ENCODE peak calls at places on chromosome 11, in six cellular contexts. H is MV-4-11, U is HTR-8/SVneo, Y is D341Med, N is ACHN, O is COR-L47. Q is an unnamed sample.
A peak's percentile ranks its signal among the peaks of the same experiment; 100 is the strongest.

GRCh38 chr11:64754124-64754918 is 5.5 kb downstream of the PYGM start:
- DNase-seq in O (no peak), Y (no peak), U (no peak), N (no peak), H (no peak), Q (no peak)

GRCh38 chr11:44589301-44589700 is 23.8 kb downstream of the CD82 start:
- DNase-seq in N (peak; percentile 17), O (no peak), H (no peak), Y (no peak), U (no peak), Q (no peak)

GRCh38 chr11:59891781-59892181 is 13.2 kb downstream of the OOSP3 start:
- DNase-seq in N (no peak), U (no peak), O (no peak), H (no peak), Y (no peak), Q (no peak)

GRCh38 chr11:46047520-46047919 is 73.7 kb downstream of the PHF21A start:
- DNase-seq in U (no peak), O (no peak), Y (no peak), N (no peak), H (no peak), Q (no peak)

GRCh38 chr11:107785401-107785800 is 73.2 kb downstream of the SLC35F2 start:
- DNase-seq in O (no peak), U (no peak), Y (no peak), N (peak; percentile 14), H (no peak), Q (no peak)

GRCh38 chr11:124918950-124919349 is at the start of gene HEPN1:
- DNase-seq in U (no peak), O (no peak), H (no peak), N (no peak), Y (no peak), Q (no peak)

GRCh38 chr11:107998761-107999160 is 9.9 kb upstream of the CUL5 start:
- DNase-seq in O (no peak), U (no peak), N (no peak), H (no peak), Y (no peak), Q (no peak)

GRCh38 chr11:126111458-126112116 is 48.9 kb upstream of the CDON start:
- DNase-seq in H (no peak), O (peak; percentile 68), U (no peak), N (no peak), Y (no peak), Q (no peak)

GRCh38 chr11:85170184-85170583 is 457.0 kb downstream of the DLG2 start:
- DNase-seq in O (no peak), Y (no peak), H (no peak), N (peak; percentile 53), U (no peak), Q (peak; percentile 53)

GRCh38 chr11:44340656-44341055 is 30.7 kb upstream of the ALX4 start:
- DNase-seq in N (no peak), Y (no peak), H (no peak), U (no peak), O (no peak), Q (no peak)

GRCh38 chr11:78424334-78425270 is 7.0 kb upstream of the GAB2 start:
- DNase-seq in H (peak; percentile 95), Y (no peak), O (no peak), U (no peak), N (no peak), Q (no peak)

GRCh38 chr11:121721961-121722360 is 269.2 kb upstream of the SORL1-AS1 start:
- DNase-seq in O (no peak), H (no peak), N (no peak), Y (no peak), U (no peak), Q (no peak)

GRCh38 chr11:116379185-116379828 is 393.5 kb downstream of the BUD13 start:
- DNase-seq in H (peak; percentile 23), Y (no peak), O (no peak), U (peak; percentile 19), N (peak; percentile 35), Q (no peak)

GRCh38 chr11:14414470-14415461 is 55.8 kb upstream of the RRAS2 start:
- DNase-seq in Y (no peak), H (no peak), U (no peak), O (no peak), N (no peak), Q (no peak)

GRCh38 chr11:67420147-67420645 is 4.7 kb downstream of the CARNS1 start:
- DNase-seq in H (no peak), N (no peak), U (no peak), Y (no peak), O (no peak), Q (no peak)

Q was measured in HCT116.